ENCODE peak calls at places on chromosomes 4 and X, in eight cellular contexts. X is GM03348, G is GM23248, C is epithelial cell of esophagus, I is adipocyte, N is DMS 273 treated with DMSO at 0.1 percent for 48 hours, L is GM12891, H is OCI-LY7. Y is an unnamed sample.

GRCh38 chr4:8504279-8505007 is 63.9 kb downstream of the TRMT44 start:
- DNase-seq in X (no peak), G (no peak), C (no peak), I (no peak), N (no peak), L (no peak), H (no peak), Y (no peak)

GRCh38 chr4:153543351-153543750 is 77.2 kb downstream of the TMEM131L start:
- DNase-seq in X (no peak), G (no peak), C (no peak), I (no peak), N (no peak), L (no peak), H (no peak), Y (no peak)

GRCh38 chrX:148133099-148133725 is 152.1 kb downstream of the FMR1NB start:
- DNase-seq in X (peak), G (peak), C (peak), I (no peak), N (no peak), L (no peak), H (peak), Y (no peak)

GRCh38 chr4:73870778-73871177 is 1.6 kb downstream of the CXCL1 start:
- DNase-seq in X (no peak), G (no peak), C (peak), I (peak), N (no peak), L (no peak), H (no peak), Y (peak)

GRCh38 chr4:97507587-97508245 is 635.6 kb downstream of the STPG2 start:
- DNase-seq in X (no peak), G (no peak), C (peak), I (no peak), N (no peak), L (no peak), H (no peak), Y (peak)

GRCh38 chr4:39682133-39682532 is 15.8 kb upstream of the UBE2K start:
- DNase-seq in X (no peak), G (no peak), C (no peak), I (no peak), N (no peak), L (no peak), H (peak), Y (no peak)

GRCh38 chr4:186688150-186688943 is 35.3 kb downstream of the FAT1 start:
- DNase-seq in X (no peak), G (no peak), C (no peak), I (no peak), N (no peak), L (no peak), H (no peak), Y (no peak)

GRCh38 chrX:134803551-134804183 is 145.4 kb upstream of the PLAC1 start:
- DNase-seq in X (no peak), G (no peak), C (no peak), I (no peak), N (no peak), L (no peak), H (no peak), Y (no peak)

GRCh38 chr4:161577604-161578301 is 586.0 kb downstream of the FSTL5 start:
- DNase-seq in X (no peak), G (peak), C (peak), I (peak), N (peak), L (no peak), H (no peak), Y (peak)

GRCh38 chr4:60133414-60133813 is 1066.7 kb upstream of the ADGRL3 start:
- DNase-seq in X (no peak), G (no peak), C (peak), I (peak), N (no peak), L (no peak), H (no peak), Y (peak)

GRCh38 chrX:41085883-41086626 is 810 bp downstream of the USP9X start:
- DNase-seq in X (peak), G (peak), C (peak), I (peak), N (peak), L (peak), H (peak), Y (peak)

GRCh38 chr4:153081693-153082092 is 122.5 kb upstream of the TRIM2 start:
- DNase-seq in X (no peak), G (no peak), C (no peak), I (no peak), N (no peak), L (no peak), H (no peak), Y (no peak)

GRCh38 chrX:20639115-20639514 is 372.4 kb upstream of the RPS6KA3 start:
- DNase-seq in X (no peak), G (no peak), C (no peak), I (no peak), N (no peak), L (no peak), H (no peak), Y (no peak)